ENCODE peak calls at places on chromosomes 6 and 20, in seven cellular contexts. One of them, this sample, is unnamed.

GRCh38 chr6:129981598-129981997 is 36.8 kb upstream of the L3MBTL3 start:
- DNase-seq in MCF 10A: peak
- DNase-seq in amniotic stem cell: no peak
- DNase-seq in A549: no peak
- DNase-seq in GF-D8: no peak
- DNase-seq in fibroblast of mammary gland: peak
- DNase-seq in iris pigment epithelial cell: peak
- DNase-seq in this sample: no peak

GRCh38 chr6:27544612-27545260 is 71.8 kb upstream of the ZNF184 start:
- DNase-seq in A549: no peak
- DNase-seq in MCF 10A: peak
- DNase-seq in fibroblast of mammary gland: no peak
- DNase-seq in iris pigment epithelial cell: no peak
- DNase-seq in amniotic stem cell: no peak
- DNase-seq in GF-D8: no peak
- DNase-seq in this sample: peak

GRCh38 chr20:58140787-58141396 is 87.6 kb downstream of the ANKRD60 start:
- DNase-seq in GF-D8: no peak
- DNase-seq in MCF 10A: no peak
- DNase-seq in iris pigment epithelial cell: no peak
- DNase-seq in A549: no peak
- DNase-seq in amniotic stem cell: no peak
- DNase-seq in fibroblast of mammary gland: no peak
- DNase-seq in this sample: no peak

GRCh38 chr6:36545767-36546663 is 1.3 kb downstream of the STK38 start:
- DNase-seq in GF-D8: no peak
- DNase-seq in A549: no peak
- DNase-seq in MCF 10A: peak
- DNase-seq in fibroblast of mammary gland: peak
- DNase-seq in amniotic stem cell: peak
- DNase-seq in iris pigment epithelial cell: peak
- DNase-seq in this sample: no peak

GRCh38 chr20:63325021-63325471 is 32.1 kb downstream of the COL20A1 start:
- DNase-seq in GF-D8: no peak
- DNase-seq in MCF 10A: no peak
- DNase-seq in fibroblast of mammary gland: no peak
- DNase-seq in iris pigment epithelial cell: no peak
- DNase-seq in amniotic stem cell: no peak
- DNase-seq in A549: no peak
- DNase-seq in this sample: no peak

GRCh38 chr6:113733386-113733785 is 123.8 kb upstream of the MARCKS start:
- DNase-seq in fibroblast of mammary gland: peak
- DNase-seq in GF-D8: no peak
- DNase-seq in MCF 10A: no peak
- DNase-seq in iris pigment epithelial cell: no peak
- DNase-seq in amniotic stem cell: no peak
- DNase-seq in A549: no peak
- DNase-seq in this sample: no peak

GRCh38 chr6:25397406-25397805 is 118.2 kb downstream of the CARMIL1 start:
- DNase-seq in amniotic stem cell: no peak
- DNase-seq in fibroblast of mammary gland: no peak
- DNase-seq in GF-D8: no peak
- DNase-seq in A549: no peak
- DNase-seq in iris pigment epithelial cell: no peak
- DNase-seq in MCF 10A: no peak
- DNase-seq in this sample: no peak

GRCh38 chr6:138278326-138278725 is 60.0 kb upstream of the PBOV1 start:
- DNase-seq in fibroblast of mammary gland: peak
- DNase-seq in GF-D8: no peak
- DNase-seq in iris pigment epithelial cell: peak
- DNase-seq in amniotic stem cell: no peak
- DNase-seq in A549: peak
- DNase-seq in MCF 10A: peak
- DNase-seq in this sample: no peak

GRCh38 chr6:7469696-7470095 is 71.8 kb upstream of the DSP start:
- DNase-seq in fibroblast of mammary gland: peak
- DNase-seq in MCF 10A: peak
- DNase-seq in iris pigment epithelial cell: no peak
- DNase-seq in GF-D8: no peak
- DNase-seq in A549: no peak
- DNase-seq in amniotic stem cell: no peak
- DNase-seq in this sample: no peak

GRCh38 chr6:87351583-87351982 is 7.0 kb downstream of the C6orf163 start:
- DNase-seq in fibroblast of mammary gland: no peak
- DNase-seq in GF-D8: no peak
- DNase-seq in MCF 10A: no peak
- DNase-seq in A549: no peak
- DNase-seq in amniotic stem cell: no peak
- DNase-seq in iris pigment epithelial cell: no peak
- DNase-seq in this sample: no peak

GRCh38 chr6:31702421-31702818 is 704 bp downstream of the ABHD16A start:
- DNase-seq in amniotic stem cell: no peak
- DNase-seq in A549: no peak
- DNase-seq in MCF 10A: peak
- DNase-seq in fibroblast of mammary gland: no peak
- DNase-seq in GF-D8: no peak
- DNase-seq in iris pigment epithelial cell: no peak
- DNase-seq in this sample: no peak

GRCh38 chr6:139474145-139475108 is 100.0 kb upstream of the CITED2 start:
- DNase-seq in iris pigment epithelial cell: peak
- DNase-seq in A549: no peak
- DNase-seq in MCF 10A: no peak
- DNase-seq in amniotic stem cell: no peak
- DNase-seq in GF-D8: no peak
- DNase-seq in fibroblast of mammary gland: peak
- DNase-seq in this sample: no peak

GRCh38 chr6:31736026-31736767 is at the start of gene CLIC1:
- DNase-seq in iris pigment epithelial cell: peak
- DNase-seq in amniotic stem cell: peak
- DNase-seq in MCF 10A: peak
- DNase-seq in GF-D8: peak
- DNase-seq in fibroblast of mammary gland: peak
- DNase-seq in A549: peak
- DNase-seq in this sample: peak

GRCh38 chr6:3665608-3666007 is 85.9 kb downstream of the PXDC1 start:
- DNase-seq in MCF 10A: no peak
- DNase-seq in A549: no peak
- DNase-seq in iris pigment epithelial cell: no peak
- DNase-seq in amniotic stem cell: no peak
- DNase-seq in GF-D8: no peak
- DNase-seq in fibroblast of mammary gland: no peak
- DNase-seq in this sample: no peak

GRCh38 chr6:169803291-169803811 is 51.9 kb downstream of the ERMARD start:
- DNase-seq in GF-D8: peak
- DNase-seq in amniotic stem cell: no peak
- DNase-seq in iris pigment epithelial cell: no peak
- DNase-seq in fibroblast of mammary gland: no peak
- DNase-seq in A549: no peak
- DNase-seq in MCF 10A: no peak
- DNase-seq in this sample: no peak

GRCh38 chr6:134097114-134097707 is 44.8 kb upstream of the SLC2A12 start:
- DNase-seq in fibroblast of mammary gland: peak
- DNase-seq in MCF 10A: peak
- DNase-seq in amniotic stem cell: peak
- DNase-seq in GF-D8: no peak
- DNase-seq in iris pigment epithelial cell: peak
- DNase-seq in A549: peak
- DNase-seq in this sample: peak

GRCh38 chr6:4446982-4447381 is 311.6 kb upstream of the ECI2 start:
- DNase-seq in MCF 10A: peak
- DNase-seq in amniotic stem cell: no peak
- DNase-seq in GF-D8: no peak
- DNase-seq in fibroblast of mammary gland: peak
- DNase-seq in iris pigment epithelial cell: peak
- DNase-seq in A549: no peak
- DNase-seq in this sample: no peak

GRCh38 chr20:24833592-24833991 is 115.5 kb upstream of the CST7 start:
- DNase-seq in amniotic stem cell: no peak
- DNase-seq in A549: no peak
- DNase-seq in fibroblast of mammary gland: no peak
- DNase-seq in iris pigment epithelial cell: no peak
- DNase-seq in GF-D8: no peak
- DNase-seq in MCF 10A: no peak
- DNase-seq in this sample: no peak

GRCh38 chr20:61980647-61981583 is 84.8 kb downstream of the TAF4 start:
- DNase-seq in GF-D8: peak
- DNase-seq in amniotic stem cell: no peak
- DNase-seq in fibroblast of mammary gland: peak
- DNase-seq in A549: peak
- DNase-seq in MCF 10A: peak
- DNase-seq in iris pigment epithelial cell: peak
- DNase-seq in this sample: no peak

GRCh38 chr6:158797331-158798202 is 21.6 kb downstream of the EZR start:
- DNase-seq in MCF 10A: no peak
- DNase-seq in GF-D8: no peak
- DNase-seq in A549: no peak
- DNase-seq in iris pigment epithelial cell: peak
- DNase-seq in amniotic stem cell: no peak
- DNase-seq in fibroblast of mammary gland: peak
- DNase-seq in this sample: no peak

GRCh38 chr20:52105573-52106422 is 85.8 kb downstream of the ZFP64 start:
- DNase-seq in amniotic stem cell: no peak
- DNase-seq in iris pigment epithelial cell: peak
- DNase-seq in A549: peak
- DNase-seq in GF-D8: no peak
- DNase-seq in MCF 10A: peak
- DNase-seq in fibroblast of mammary gland: peak
- DNase-seq in this sample: peak

GRCh38 chr6:130018830-130019795 is 732 bp downstream of the L3MBTL3 start:
- DNase-seq in GF-D8: no peak
- DNase-seq in fibroblast of mammary gland: peak
- DNase-seq in A549: peak
- DNase-seq in MCF 10A: peak
- DNase-seq in iris pigment epithelial cell: peak
- DNase-seq in amniotic stem cell: no peak
- DNase-seq in this sample: peak

GRCh38 chr20:29301624-29302259 is 1955.7 kb upstream of the DEFB115 start:
- DNase-seq in A549: no peak
- DNase-seq in fibroblast of mammary gland: no peak
- DNase-seq in MCF 10A: no peak
- DNase-seq in amniotic stem cell: no peak
- DNase-seq in GF-D8: no peak
- DNase-seq in iris pigment epithelial cell: no peak
- DNase-seq in this sample: no peak

GRCh38 chr6:20211941-20212391 is 303 bp downstream of the MBOAT1 start:
- DNase-seq in iris pigment epithelial cell: peak
- DNase-seq in GF-D8: no peak
- DNase-seq in amniotic stem cell: no peak
- DNase-seq in A549: peak
- DNase-seq in MCF 10A: peak
- DNase-seq in fibroblast of mammary gland: no peak
- DNase-seq in this sample: peak

GRCh38 chr20:56967916-56968315 is 298.5 kb downstream of the BMP7 start:
- DNase-seq in fibroblast of mammary gland: no peak
- DNase-seq in amniotic stem cell: no peak
- DNase-seq in MCF 10A: no peak
- DNase-seq in GF-D8: no peak
- DNase-seq in iris pigment epithelial cell: no peak
- DNase-seq in A549: no peak
- DNase-seq in this sample: no peak

GRCh38 chr6:35177586-35177985 is 36.2 kb upstream of the SCUBE3 start:
- DNase-seq in A549: no peak
- DNase-seq in MCF 10A: no peak
- DNase-seq in iris pigment epithelial cell: no peak
- DNase-seq in fibroblast of mammary gland: no peak
- DNase-seq in amniotic stem cell: no peak
- DNase-seq in GF-D8: no peak
- DNase-seq in this sample: no peak

GRCh38 chr20:31815408-31816188 is 3.6 kb upstream of the MYLK2 start:
- DNase-seq in iris pigment epithelial cell: no peak
- DNase-seq in amniotic stem cell: no peak
- DNase-seq in GF-D8: no peak
- DNase-seq in MCF 10A: no peak
- DNase-seq in A549: no peak
- DNase-seq in fibroblast of mammary gland: no peak
- DNase-seq in this sample: no peak

GRCh38 chr20:22511943-22512910 is 72.1 kb downstream of the FOXA2 start:
- DNase-seq in fibroblast of mammary gland: no peak
- DNase-seq in MCF 10A: no peak
- DNase-seq in iris pigment epithelial cell: no peak
- DNase-seq in GF-D8: no peak
- DNase-seq in amniotic stem cell: no peak
- DNase-seq in A549: no peak
- DNase-seq in this sample: peak

GRCh38 chr6:82365011-82365751 is 1.6 kb downstream of the TPBG start:
- DNase-seq in iris pigment epithelial cell: peak
- DNase-seq in A549: peak
- DNase-seq in fibroblast of mammary gland: no peak
- DNase-seq in MCF 10A: peak
- DNase-seq in amniotic stem cell: peak
- DNase-seq in GF-D8: no peak
- DNase-seq in this sample: no peak

GRCh38 chr6:11609324-11610071 is 71.9 kb downstream of the TMEM170B start:
- DNase-seq in fibroblast of mammary gland: peak
- DNase-seq in amniotic stem cell: peak
- DNase-seq in A549: peak
- DNase-seq in MCF 10A: peak
- DNase-seq in GF-D8: no peak
- DNase-seq in iris pigment epithelial cell: peak
- DNase-seq in this sample: no peak

GRCh38 chr6:135451617-135452190 is 45.8 kb downstream of the AHI1 start:
- DNase-seq in iris pigment epithelial cell: peak
- DNase-seq in fibroblast of mammary gland: peak
- DNase-seq in A549: no peak
- DNase-seq in GF-D8: peak
- DNase-seq in MCF 10A: peak
- DNase-seq in amniotic stem cell: peak
- DNase-seq in this sample: peak

GRCh38 chr6:157762636-157763035 is 60.4 kb upstream of the SNX9 start:
- DNase-seq in GF-D8: no peak
- DNase-seq in A549: no peak
- DNase-seq in amniotic stem cell: no peak
- DNase-seq in fibroblast of mammary gland: peak
- DNase-seq in iris pigment epithelial cell: no peak
- DNase-seq in MCF 10A: no peak
- DNase-seq in this sample: no peak

GRCh38 chr6:152598421-152598820 is 38.7 kb downstream of the SYNE1 start:
- DNase-seq in iris pigment epithelial cell: peak
- DNase-seq in amniotic stem cell: no peak
- DNase-seq in A549: no peak
- DNase-seq in MCF 10A: no peak
- DNase-seq in fibroblast of mammary gland: peak
- DNase-seq in GF-D8: no peak
- DNase-seq in this sample: no peak

GRCh38 chr20:18310592-18310991 is 22.3 kb downstream of the ZNF133 start:
- DNase-seq in amniotic stem cell: no peak
- DNase-seq in iris pigment epithelial cell: no peak
- DNase-seq in A549: no peak
- DNase-seq in MCF 10A: no peak
- DNase-seq in GF-D8: no peak
- DNase-seq in fibroblast of mammary gland: no peak
- DNase-seq in this sample: no peak

GRCh38 chr6:43706788-43707187 is 19.2 kb upstream of the MRPS18A start:
- DNase-seq in fibroblast of mammary gland: peak
- DNase-seq in A549: no peak
- DNase-seq in iris pigment epithelial cell: peak
- DNase-seq in amniotic stem cell: no peak
- DNase-seq in GF-D8: no peak
- DNase-seq in MCF 10A: no peak
- DNase-seq in this sample: no peak

GRCh38 chr6:140225587-140226438 is 851.4 kb upstream of the CITED2 start:
- DNase-seq in GF-D8: no peak
- DNase-seq in fibroblast of mammary gland: peak
- DNase-seq in A549: no peak
- DNase-seq in MCF 10A: no peak
- DNase-seq in iris pigment epithelial cell: peak
- DNase-seq in amniotic stem cell: no peak
- DNase-seq in this sample: no peak

GRCh38 chr20:20668639-20669038 is 43.8 kb downstream of the RALGAPA2 start:
- DNase-seq in GF-D8: peak
- DNase-seq in A549: no peak
- DNase-seq in MCF 10A: no peak
- DNase-seq in iris pigment epithelial cell: peak
- DNase-seq in amniotic stem cell: no peak
- DNase-seq in fibroblast of mammary gland: no peak
- DNase-seq in this sample: no peak

GRCh38 chr20:45064812-45065211 is 36.1 kb downstream of the KCNS1 start:
- DNase-seq in GF-D8: no peak
- DNase-seq in iris pigment epithelial cell: no peak
- DNase-seq in fibroblast of mammary gland: no peak
- DNase-seq in MCF 10A: no peak
- DNase-seq in amniotic stem cell: no peak
- DNase-seq in A549: no peak
- DNase-seq in this sample: no peak

This sample was measured in LoVo.